ENCODE peak calls at places on chromosomes 13 and 19, in ten cellular contexts. Q, A, U, C, Z, V, P, X, K and L are unnamed samples.
A peak's percentile ranks its signal among the peaks of the same experiment; 100 is the strongest.

GRCh38 chr13:45807520-45808099 is 43.9 kb downstream of the SIAH3 start:
- DNase-seq in Q (peak; percentile 42), A (peak; percentile 63), U (peak; percentile 55), C (peak; percentile 93), Z (peak; percentile 17), V (peak; percentile 35), P (peak; percentile 59), X (peak; percentile 77), K (peak; percentile 59), L (peak; percentile 62)

GRCh38 chr19:6856749-6857372 is 30.5 kb upstream of the ADGRE1 start:
- DNase-seq in Q (no peak), A (no peak), U (no peak), C (no peak), Z (no peak), V (no peak), P (peak; percentile 15), X (no peak), K (no peak), L (no peak)

GRCh38 chr19:15126511-15126910 is 19.3 kb downstream of the SYDE1 start:
- DNase-seq in Q (no peak), A (no peak), U (no peak), C (no peak), Z (no peak), V (no peak), P (peak; percentile 30), X (peak; percentile 75), K (no peak), L (peak; percentile 46)

GRCh38 chr19:47230122-47230920 is 678 bp downstream of the BBC3 start:
- DNase-seq in Q (peak; percentile 34), A (peak; percentile 61), U (peak; percentile 73), C (peak; percentile 42), Z (peak; percentile 18), V (peak; percentile 68), P (peak; percentile 75), X (no peak), K (no peak), L (peak; percentile 56)

GRCh38 chr13:43838909-43839308 is 40.6 kb downstream of the CCDC122 start:
- DNase-seq in Q (peak; percentile 86), A (no peak), U (no peak), C (no peak), Z (peak; percentile 54), V (no peak), P (peak; percentile 70), X (peak; percentile 79), K (no peak), L (no peak)

GRCh38 chr19:7013678-7014077 is 7.6 kb downstream of the MBD3L2B start:
- DNase-seq in Q (peak; percentile 14), A (no peak), U (no peak), C (no peak), Z (no peak), V (no peak), P (peak; percentile 42), X (peak; percentile 2), K (peak; percentile 84), L (no peak)

GRCh38 chr19:41599175-41599966 is 23.4 kb downstream of the CEACAM21 start:
- DNase-seq in Q (no peak), A (no peak), U (peak; percentile 40), C (no peak), Z (no peak), V (no peak), P (no peak), X (no peak), K (no peak), L (no peak)

GRCh38 chr13:88154001-88154400 is 482.8 kb downstream of the SLITRK5 start:
- DNase-seq in Q (no peak), A (no peak), U (no peak), C (no peak), Z (no peak), V (no peak), P (no peak), X (no peak), K (no peak), L (no peak)

GRCh38 chr19:37928527-37929286 is 21.7 kb downstream of the SIPA1L3 start:
- DNase-seq in Q (no peak), A (no peak), U (peak; percentile 52), C (peak; percentile 44), Z (no peak), V (no peak), P (no peak), X (no peak), K (no peak), L (no peak)

GRCh38 chr19:37925212-37925611 is 18.2 kb downstream of the SIPA1L3 start:
- DNase-seq in Q (no peak), A (no peak), U (no peak), C (no peak), Z (no peak), V (no peak), P (no peak), X (no peak), K (no peak), L (no peak)

GRCh38 chr19:37929512-37929911 is 22.5 kb downstream of the SIPA1L3 start:
- DNase-seq in Q (no peak), A (no peak), U (peak; percentile 74), C (no peak), Z (no peak), V (no peak), P (no peak), X (no peak), K (no peak), L (no peak)

GRCh38 chr19:37926711-37927110 is 19.7 kb downstream of the SIPA1L3 start:
- DNase-seq in Q (no peak), A (no peak), U (no peak), C (no peak), Z (no peak), V (no peak), P (no peak), X (no peak), K (no peak), L (no peak)

DNA sequence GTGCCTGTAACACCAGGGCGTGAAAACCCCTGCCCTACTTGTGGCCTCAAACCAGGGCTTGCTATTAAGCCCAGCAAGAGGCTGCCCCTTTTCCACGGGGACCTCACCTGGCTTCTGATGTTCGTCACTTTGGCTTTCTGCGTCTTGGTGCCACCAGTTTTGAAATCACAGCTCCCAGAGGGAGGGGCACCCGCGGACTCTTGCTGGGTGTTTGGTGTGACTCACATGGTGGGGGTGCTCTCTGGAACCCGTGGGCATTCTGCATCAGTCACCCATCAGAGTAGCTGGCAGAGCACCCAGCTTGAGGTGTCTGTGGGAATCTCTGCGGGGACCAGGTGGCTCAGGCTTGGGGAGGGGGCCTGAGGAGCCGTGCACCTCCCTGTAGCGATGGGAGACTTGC is 19.2 kb downstream of the SIPA1L3 start:
- DNase-seq in Q (no peak), A (no peak), U (no peak), C (no peak), Z (no peak), V (no peak), P (no peak), X (no peak), K (no peak), L (no peak)
- H3K9ac ChIP-seq in Q (no peak overlapping the region), A (no peak overlapping the region), U (no peak overlapping the region), C (no peak overlapping the region), Z (no peak overlapping the region), V (no peak overlapping the region), P (no peak overlapping the region), X (no peak overlapping the region), K (no peak overlapping the region), L (no peak overlapping the region)

GRCh38 chr19:1754651-1755466 is 1.6 kb downstream of the ONECUT3 start:
- DNase-seq in Q (peak; percentile 23), A (no peak), U (no peak), C (no peak), Z (no peak), V (no peak), P (no peak), X (peak; percentile 17), K (peak; percentile 34), L (peak; percentile 30)
- H3K4me2 ChIP-seq in Q (no peak overlapping the region), A (no peak overlapping the region), U (no peak overlapping the region), C (no peak overlapping the region), Z (no peak overlapping the region), V (no peak overlapping the region), P (no peak overlapping the region), X (no peak overlapping the region), K (peak overlapping the region; percentile 80), L (no peak overlapping the region)

GRCh38 chr19:18430417-18431144 is 7.4 kb downstream of the ISYNA1 start:
- DNase-seq in Q (no peak), A (no peak), U (no peak), C (no peak), Z (no peak), V (no peak), P (no peak), X (no peak), K (no peak), L (no peak)

GRCh38 chr19:18431351-18432197 is 6.4 kb downstream of the ISYNA1 start:
- DNase-seq in Q (no peak), A (no peak), U (no peak), C (no peak), Z (no peak), V (no peak), P (no peak), X (peak; percentile 28), K (no peak), L (no peak)

GRCh38 chr19:18433735-18434398 is 4.1 kb downstream of the ISYNA1 start:
- DNase-seq in Q (no peak), A (no peak), U (peak; percentile 89), C (peak; percentile 74), Z (no peak), V (no peak), P (no peak), X (peak; percentile 27), K (no peak), L (no peak)

GRCh38 chr19:18433039-18433691 is 4.8 kb downstream of the ISYNA1 start:
- DNase-seq in Q (no peak), A (no peak), U (peak; percentile 63), C (peak; percentile 56), Z (no peak), V (no peak), P (peak; percentile 20), X (peak; percentile 49), K (no peak), L (peak; percentile 50)

DNA sequence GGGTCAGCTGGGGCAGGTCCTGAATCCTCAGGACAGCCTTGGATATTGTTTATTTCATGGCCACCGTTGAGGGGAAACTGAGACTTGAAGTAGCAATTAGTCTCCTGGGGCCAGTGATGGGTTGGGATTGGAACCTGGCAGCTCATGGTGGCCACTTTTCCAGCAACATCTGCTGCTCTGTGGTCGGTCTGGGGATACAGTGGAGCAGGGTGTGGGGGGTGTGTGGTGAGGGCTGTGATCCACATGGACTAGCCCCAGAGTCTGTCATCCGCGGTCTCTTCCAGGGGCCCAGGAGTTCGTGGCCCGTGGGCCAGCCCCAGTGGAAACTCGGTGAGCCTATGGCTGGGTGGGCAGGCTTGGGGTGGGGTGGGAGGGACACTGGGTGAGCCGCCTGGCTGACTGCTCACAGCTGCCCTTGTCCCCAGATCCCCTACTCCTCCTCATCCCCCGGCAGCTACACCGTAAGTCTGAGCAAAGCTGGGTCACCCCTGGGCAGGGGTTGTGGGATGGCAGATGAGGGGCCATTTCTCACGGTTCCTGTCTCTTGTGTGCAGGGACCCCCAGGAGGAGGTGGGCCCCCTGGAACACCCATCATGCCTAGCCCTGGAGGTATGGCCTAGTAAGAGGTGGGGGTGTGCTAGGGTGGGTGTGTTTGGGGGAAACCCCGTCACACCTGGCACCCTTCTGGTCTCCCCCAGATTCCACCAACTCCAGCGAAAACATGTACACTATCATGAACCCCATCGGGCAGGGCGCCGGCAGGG is 5.5 kb downstream of the ISYNA1 start:
- DNase-seq in Q (no peak), A (no peak), U (no peak), C (no peak), Z (no peak), V (no peak), P (no peak), X (peak; percentile 18), K (no peak), L (peak; percentile 28)
- H3K9ac ChIP-seq in Q (no peak overlapping the region), A (no peak overlapping the region), U (no peak overlapping the region), C (peak overlapping the region; percentile 72), Z (no peak overlapping the region), V (no peak overlapping the region), P (no peak overlapping the region), X (no peak overlapping the region), K (no peak overlapping the region), L (no peak overlapping the region)

GRCh38 chr19:292951-293350 is 1.7 kb upstream of the PLPP2 start:
- DNase-seq in Q (no peak), A (no peak), U (no peak), C (no peak), Z (no peak), V (peak; percentile 2), P (no peak), X (no peak), K (no peak), L (no peak)

GRCh38 chr19:294819-295686 is 3.9 kb upstream of the PLPP2 start:
- DNase-seq in Q (no peak), A (no peak), U (peak; percentile 80), C (peak; percentile 55), Z (peak; percentile 12), V (peak; percentile 29), P (peak; percentile 70), X (peak; percentile 64), K (no peak), L (no peak)

GRCh38 chr19:294341-294818 is 3.2 kb upstream of the PLPP2 start:
- DNase-seq in Q (no peak), A (no peak), U (peak; percentile 52), C (peak; percentile 69), Z (peak; percentile 8), V (peak; percentile 3), P (peak; percentile 57), X (peak; percentile 34), K (no peak), L (peak; percentile 18)

GRCh38 chr19:292281-292884 is 1.2 kb upstream of the PLPP2 start:
- DNase-seq in Q (no peak), A (no peak), U (no peak), C (no peak), Z (no peak), V (peak; percentile 2), P (no peak), X (peak; percentile 10), K (no peak), L (no peak)

DNA sequence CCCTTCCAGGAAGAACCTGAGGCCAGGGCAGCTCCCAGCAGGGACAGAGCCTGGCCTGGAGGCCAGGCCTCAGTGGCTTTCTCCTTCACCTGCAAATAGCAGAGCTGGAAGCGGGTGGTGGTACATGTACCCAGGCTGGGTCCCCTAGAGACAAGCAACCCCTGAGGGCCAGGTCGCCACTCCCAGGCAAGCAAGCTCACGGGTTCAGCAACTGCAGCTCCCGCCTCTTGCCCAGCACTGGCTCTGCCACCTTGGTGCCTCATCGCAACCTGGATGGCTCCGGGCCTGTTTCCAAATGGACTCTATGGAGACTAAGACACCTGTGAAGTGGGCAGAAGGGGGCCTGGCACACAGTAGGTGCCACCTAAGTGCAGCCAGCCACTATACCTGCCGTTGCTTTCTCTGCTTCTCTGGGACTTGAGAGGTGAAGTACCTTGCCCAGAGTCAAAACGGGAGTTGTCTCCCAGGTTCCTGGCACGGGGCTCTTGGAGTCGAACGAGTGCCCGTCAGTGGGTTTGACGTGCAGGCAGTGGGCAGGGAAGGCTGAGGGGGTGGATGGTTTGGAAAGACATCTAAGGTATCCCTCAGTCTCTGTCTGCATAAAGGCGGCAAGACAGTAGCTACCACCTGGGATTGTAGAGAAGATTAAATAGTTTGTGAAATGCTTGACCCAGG is 2.4 kb upstream of the PLPP2 start:
- DNase-seq in Q (no peak), A (no peak), U (no peak), C (no peak), Z (no peak), V (peak; percentile 3), P (no peak), X (no peak), K (no peak), L (no peak)
- H3K4me2 ChIP-seq in Q (no peak overlapping the region), A (no peak overlapping the region), U (no peak overlapping the region), C (no peak overlapping the region), Z (no peak overlapping the region), V (no peak overlapping the region), P (no peak overlapping the region), X (no peak overlapping the region), K (no peak overlapping the region), L (no peak overlapping the region)